ENCODE peak calls at places on chromosomes 13 and 19, in nine cellular contexts. A, J, S, M, V, D, C, F and H are unnamed samples.

GRCh38 chr19:4130635-4131438 is 6.9 kb upstream of the MAP2K2 start:
- DNase-seq in A (no peak), J (no peak), S (peak), M (no peak), V (no peak), D (no peak), C (no peak), F (no peak), H (no peak)

GRCh38 chr13:81293594-81294164 is 952.8 kb upstream of the SPRY2 start:
- DNase-seq in A (no peak), J (no peak), S (no peak), M (no peak), V (no peak), D (no peak), C (no peak), F (no peak), H (no peak)

GRCh38 chr19:37583340-37583739 is 11.3 kb downstream of the ZNF571 start:
- DNase-seq in A (no peak), J (no peak), S (no peak), M (no peak), V (no peak), D (no peak), C (no peak), F (no peak), H (no peak)

GRCh38 chr19:8631425-8631819 is 989 bp downstream of the NFILZ start:
- DNase-seq in A (no peak), J (no peak), S (no peak), M (no peak), V (peak), D (peak), C (no peak), F (no peak), H (no peak)

GRCh38 chr19:3346677-3347353 is 19.6 kb upstream of the NFIC start:
- DNase-seq in A (peak), J (peak), S (peak), M (no peak), V (peak), D (peak), C (no peak), F (no peak), H (peak)

GRCh38 chr13:25112856-25113255 is 16.9 kb downstream of the PABPC3 start:
- DNase-seq in A (no peak), J (no peak), S (no peak), M (no peak), V (no peak), D (no peak), C (no peak), F (no peak), H (peak)

GRCh38 chr13:108923386-108924061 is 294.1 kb downstream of the MYO16 start:
- DNase-seq in A (no peak), J (no peak), S (no peak), M (no peak), V (no peak), D (no peak), C (no peak), F (no peak), H (no peak)

GRCh38 chr19:13846533-13847032 is 30.4 kb upstream of the NANOS3 start:
- DNase-seq in A (no peak), J (peak), S (peak), M (peak), V (peak), D (peak), C (peak), F (peak), H (peak)

GRCh38 chr19:55616395-55616875 is 7.9 kb downstream of the ZNF784 start:
- DNase-seq in A (no peak), J (no peak), S (no peak), M (no peak), V (no peak), D (no peak), C (no peak), F (no peak), H (no peak)

GRCh38 chr19:18800636-18801035 is 9.5 kb upstream of the COMP start:
- DNase-seq in A (no peak), J (no peak), S (no peak), M (no peak), V (no peak), D (peak), C (no peak), F (no peak), H (no peak)

GRCh38 chr13:44305845-44306244 is 67.8 kb upstream of the SERP2 start:
- DNase-seq in A (peak), J (peak), S (peak), M (no peak), V (no peak), D (no peak), C (no peak), F (no peak), H (no peak)

GRCh38 chr13:67140006-67140405 is 90.1 kb downstream of the PCDH9 start:
- DNase-seq in A (no peak), J (no peak), S (no peak), M (no peak), V (no peak), D (no peak), C (no peak), F (no peak), H (no peak)

GRCh38 chr13:98658131-98658530 is 81.2 kb upstream of the STK24 start:
- DNase-seq in A (no peak), J (no peak), S (peak), M (no peak), V (no peak), D (no peak), C (no peak), F (no peak), H (no peak)

GRCh38 chr13:44044544-44045178 is 165.0 kb downstream of the LACC1 start:
- DNase-seq in A (no peak), J (no peak), S (no peak), M (no peak), V (no peak), D (no peak), C (no peak), F (no peak), H (peak)

GRCh38 chr19:47608074-47608907 is 643 bp upstream of the BICRA start:
- DNase-seq in A (peak), J (peak), S (peak), M (peak), V (peak), D (peak), C (peak), F (peak), H (peak)

GRCh38 chr13:43303040-43303729 is 279.8 kb downstream of the DNAJC15 start:
- DNase-seq in A (peak), J (peak), S (peak), M (no peak), V (peak), D (peak), C (no peak), F (no peak), H (peak)

GRCh38 chr13:114057131-114058050 is 75.0 kb downstream of the RASA3 start:
- DNase-seq in A (peak), J (no peak), S (no peak), M (no peak), V (no peak), D (no peak), C (no peak), F (no peak), H (no peak)

GRCh38 chr19:31445406-31445805 is 96.2 kb upstream of the TSHZ3 start:
- DNase-seq in A (no peak), J (no peak), S (no peak), M (no peak), V (no peak), D (no peak), C (no peak), F (no peak), H (no peak)

GRCh38 chr13:68046900-68047299 is 816.8 kb upstream of the PCDH9 start:
- DNase-seq in A (no peak), J (no peak), S (no peak), M (no peak), V (no peak), D (no peak), C (no peak), F (no peak), H (no peak)

GRCh38 chr19:49938662-49939061 is 9.4 kb upstream of the NUP62 start:
- DNase-seq in A (no peak), J (no peak), S (no peak), M (no peak), V (no peak), D (no peak), C (no peak), F (no peak), H (no peak)

GRCh38 chr13:99969368-99969933 is 2.1 kb downstream of the ZIC5 start:
- DNase-seq in A (no peak), J (no peak), S (no peak), M (no peak), V (no peak), D (no peak), C (no peak), F (no peak), H (no peak)

GRCh38 chr13:32038353-32038752 is 6.8 kb downstream of the FRY start:
- DNase-seq in A (no peak), J (no peak), S (no peak), M (no peak), V (no peak), D (no peak), C (no peak), F (no peak), H (no peak)

GRCh38 chr19:6963937-6964336 is 57.3 kb downstream of the MBD3L2B start:
- DNase-seq in A (no peak), J (no peak), S (no peak), M (peak), V (no peak), D (no peak), C (no peak), F (peak), H (no peak)

GRCh38 chr13:61180245-61180644 is 235.4 kb downstream of the PCDH20 start:
- DNase-seq in A (no peak), J (no peak), S (no peak), M (no peak), V (no peak), D (no peak), C (no peak), F (no peak), H (no peak)

GRCh38 chr19:37227996-37228395 is 10.0 kb downstream of the ZNF383 start:
- DNase-seq in A (no peak), J (no peak), S (no peak), M (peak), V (no peak), D (no peak), C (no peak), F (no peak), H (peak)

GRCh38 chr13:25494708-25495411 is 123.1 kb downstream of the ATP8A2 start:
- DNase-seq in A (peak), J (no peak), S (no peak), M (no peak), V (no peak), D (no peak), C (no peak), F (no peak), H (peak)

GRCh38 chr13:81473366-81473899 is 1132.5 kb upstream of the SPRY2 start:
- DNase-seq in A (no peak), J (no peak), S (no peak), M (no peak), V (no peak), D (no peak), C (no peak), F (no peak), H (no peak)

GRCh38 chr19:40687525-40688016 is 2.9 kb downstream of the NUMBL start:
- DNase-seq in A (no peak), J (peak), S (peak), M (no peak), V (peak), D (no peak), C (no peak), F (no peak), H (peak)

GRCh38 chr13:35675651-35676050 is 199.2 kb upstream of the MAB21L1 start:
- DNase-seq in A (no peak), J (no peak), S (no peak), M (no peak), V (no peak), D (no peak), C (no peak), F (no peak), H (peak)

GRCh38 chr19:45791744-45792481 is 732 bp downstream of the DMWD start:
- DNase-seq in A (no peak), J (no peak), S (no peak), M (peak), V (no peak), D (no peak), C (no peak), F (no peak), H (no peak)

GRCh38 chr13:98317573-98318171 is 140.6 kb upstream of the RNF113B start:
- DNase-seq in A (no peak), J (no peak), S (no peak), M (no peak), V (no peak), D (no peak), C (no peak), F (no peak), H (no peak)

GRCh38 chr13:25171517-25172302 is at the start of gene AMER2:
- DNase-seq in A (peak), J (no peak), S (peak), M (no peak), V (no peak), D (peak), C (no peak), F (no peak), H (peak)

GRCh38 chr19:10352764-10353671 is 13.6 kb upstream of the ICAM3 start:
- DNase-seq in A (no peak), J (no peak), S (peak), M (no peak), V (peak), D (no peak), C (no peak), F (no peak), H (no peak)